ENCODE peak calls at places on chromosomes 13 and 19, in four cellular contexts. X, U, Q and R are unnamed samples.

GRCh38 chr19:18922228-18922985 is 2.9 kb downstream of the DDX49 start:
- DNase-seq in X (no peak), U (no peak), Q (no peak), R (no peak)

GRCh38 chr19:39430675-39431593 is 4.8 kb downstream of the RPS16 start:
- DNase-seq in X (peak), U (peak), Q (no peak), R (peak)

GRCh38 chr13:44211753-44212152 is 161.9 kb upstream of the SERP2 start:
- DNase-seq in X (no peak), U (no peak), Q (no peak), R (no peak)

GRCh38 chr13:99688776-99689175 is 187.5 kb downstream of the TM9SF2 start:
- DNase-seq in X (no peak), U (no peak), Q (no peak), R (no peak)

GRCh38 chr13:114167885-114168284 is 11.2 kb upstream of the CFAP97D2 start:
- DNase-seq in X (no peak), U (no peak), Q (no peak), R (no peak)

GRCh38 chr19:11375143-11375948 is 880 bp downstream of the SWSAP1 start:
- DNase-seq in X (peak), U (peak), Q (peak), R (no peak)

GRCh38 chr13:50744261-50744660 is 99.2 kb downstream of the DLEU7 start:
- DNase-seq in X (no peak), U (no peak), Q (no peak), R (no peak)

GRCh38 chr19:355134-355533 is 10.5 kb upstream of the MIER2 start:
- DNase-seq in X (peak), U (no peak), Q (no peak), R (no peak)

GRCh38 chr13:43388282-43389034 is 365.1 kb downstream of the DNAJC15 start:
- DNase-seq in X (no peak), U (no peak), Q (peak), R (no peak)

GRCh38 chr13:40653558-40654318 is 12.7 kb downstream of the FOXO1 start:
- DNase-seq in X (no peak), U (peak), Q (no peak), R (no peak)

GRCh38 chr19:1987197-1988187 is 28.0 kb downstream of the BTBD2 start:
- DNase-seq in X (no peak), U (no peak), Q (no peak), R (no peak)

GRCh38 chr13:106143930-106144709 is 391.3 kb downstream of the EFNB2 start:
- DNase-seq in X (peak), U (no peak), Q (peak), R (no peak)

GRCh38 chr19:13478576-13478975 is 27.7 kb downstream of the CACNA1A start:
- DNase-seq in X (no peak), U (no peak), Q (no peak), R (no peak)

GRCh38 chr13:112693831-112694497 is 4.1 kb downstream of the ATP11A start:
- DNase-seq in X (peak), U (no peak), Q (peak), R (peak)

GRCh38 chr19:10510301-10510802 is 6.9 kb downstream of the S1PR5 start:
- DNase-seq in X (peak), U (peak), Q (no peak), R (no peak)

GRCh38 chr19:47247308-47247990 is 8.9 kb upstream of the CCDC9 start:
- DNase-seq in X (peak), U (peak), Q (peak), R (peak)

GRCh38 chr13:26991508-26992181 is 180.0 kb downstream of the USP12 start:
- DNase-seq in X (peak), U (no peak), Q (peak), R (no peak)

GRCh38 chr19:48638831-48639381 is 1.7 kb upstream of the DBP start:
- DNase-seq in X (no peak), U (peak), Q (no peak), R (no peak)
- H3K27ac ChIP-seq in X (no peak), U (peak), Q (peak), R (no peak)

GRCh38 chr19:15296841-15297415 is 35.4 kb downstream of the BRD4 start:
- DNase-seq in X (no peak), U (no peak), Q (no peak), R (no peak)
- H3K4me3 ChIP-seq in X (no peak), U (no peak), Q (no peak), R (no peak)

DNA sequence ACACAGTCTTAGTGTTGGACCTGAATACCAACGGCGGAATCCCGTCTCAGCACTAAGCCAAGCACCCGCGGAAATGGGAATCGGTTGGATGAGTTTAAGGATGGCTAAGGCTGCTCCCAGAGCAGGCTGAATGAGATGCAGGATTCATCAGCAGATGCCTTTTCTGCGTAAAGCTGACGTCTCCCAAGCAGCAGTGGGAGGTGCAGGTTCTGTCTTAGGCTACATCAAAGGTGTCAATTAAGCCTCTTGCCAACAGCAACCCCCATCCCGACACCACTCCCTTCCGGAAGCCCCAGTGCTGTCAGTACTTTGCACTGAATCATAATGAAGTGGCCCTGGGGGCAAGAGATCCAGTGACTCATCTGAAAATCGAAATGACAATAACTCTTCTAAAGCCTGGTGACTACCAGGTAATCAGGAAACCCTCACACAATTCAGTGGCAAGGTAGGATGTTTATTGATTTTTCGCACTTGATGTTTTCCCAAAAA is 275.6 kb downstream of the DCLK1 start:
- DNase-seq in X (peak), U (no peak), Q (no peak), R (no peak)
- H3K27ac ChIP-seq in X (peak), U (no peak), Q (peak), R (no peak)

DNA sequence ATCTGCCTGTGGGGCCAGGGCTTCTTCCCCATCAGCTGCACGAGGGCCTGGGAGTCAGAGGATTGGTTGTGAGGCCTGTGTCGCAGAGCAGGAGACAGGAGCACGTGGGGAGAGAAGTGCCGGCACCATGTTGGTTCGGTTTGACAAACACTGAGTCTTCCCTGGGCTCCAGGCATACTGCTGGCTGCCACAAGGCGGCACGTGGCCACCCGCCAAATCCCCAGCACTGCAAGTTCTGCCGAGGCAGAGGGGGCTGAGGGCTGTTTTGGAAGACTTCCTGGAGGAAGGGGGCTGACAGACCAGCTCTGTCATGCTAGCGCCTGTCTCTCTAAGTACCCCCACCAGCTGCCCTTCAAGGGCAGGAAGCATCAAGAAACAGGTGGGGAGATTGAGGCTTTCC is 9.5 kb downstream of the SHANK1 start:
- DNase-seq in X (no peak), U (no peak), Q (no peak), R (no peak)
- H3K4me3 ChIP-seq in X (no peak), U (no peak), Q (no peak), R (no peak)

GRCh38 chr19:55228403-55229031 is at the start of gene TMEM86B:
- DNase-seq in X (no peak), U (no peak), Q (peak), R (no peak)
- H3K27ac ChIP-seq in X (no peak), U (no peak), Q (peak), R (no peak)

GRCh38 chr19:33520844-33521479 is 629 bp downstream of the PEPD start:
- DNase-seq in X (no peak), U (no peak), Q (no peak), R (no peak)

GRCh38 chr19:33520048-33520643 is 1.4 kb downstream of the PEPD start:
- DNase-seq in X (no peak), U (no peak), Q (no peak), R (no peak)

GRCh38 chr19:33521480-33522370 is at the start of gene PEPD:
- DNase-seq in X (peak), U (peak), Q (peak), R (peak)

GRCh38 chr19:33524024-33524664 is 2.6 kb upstream of the PEPD start:
- DNase-seq in X (no peak), U (no peak), Q (no peak), R (no peak)

DNA sequence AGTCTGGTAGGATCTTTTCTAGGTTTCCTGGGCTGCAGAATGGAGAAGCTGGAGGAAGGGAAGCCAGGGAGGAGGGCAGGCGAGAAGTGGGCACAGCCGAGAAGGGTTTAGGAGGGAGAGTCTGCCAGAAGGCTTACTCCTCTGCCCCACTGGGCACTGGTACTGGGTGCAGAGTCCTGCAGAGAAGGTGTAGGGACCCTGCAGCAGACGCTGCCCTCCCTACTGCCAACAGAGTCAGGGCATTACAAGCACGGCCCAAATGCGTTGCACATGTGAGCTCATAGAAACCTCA is 726 bp upstream of the PEPD start:
- DNase-seq in X (no peak), U (no peak), Q (no peak), R (no peak)
- H3K4me3 ChIP-seq in X (peak), U (peak), Q (peak), R (peak)

GRCh38 chr13:89816404-89816803 is 1531.1 kb upstream of the MIR17HG start:
- DNase-seq in X (no peak), U (no peak), Q (no peak), R (no peak)

DNA sequence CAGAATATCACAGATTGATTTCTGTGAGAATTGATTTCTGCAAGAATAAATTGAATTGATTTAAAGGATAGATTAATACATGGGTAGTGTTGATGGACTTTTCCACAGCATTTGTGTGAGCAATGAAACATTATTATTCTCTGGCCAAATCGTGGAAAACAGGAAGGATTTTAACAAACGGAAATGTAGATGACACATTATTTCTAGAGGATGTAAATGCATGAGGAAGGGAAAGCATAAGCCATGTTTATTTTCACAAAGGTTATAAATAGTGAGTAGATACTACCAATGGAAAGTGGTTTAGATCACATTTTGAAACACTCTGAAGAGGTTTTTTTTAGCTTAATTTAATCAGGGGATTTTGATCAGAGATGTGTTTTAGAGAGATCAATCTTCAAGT is 1534.6 kb upstream of the MIR17HG start:
- DNase-seq in X (no peak), U (no peak), Q (no peak), R (no peak)
- H3K27ac ChIP-seq in X (no peak), U (no peak), Q (no peak), R (no peak)

DNA sequence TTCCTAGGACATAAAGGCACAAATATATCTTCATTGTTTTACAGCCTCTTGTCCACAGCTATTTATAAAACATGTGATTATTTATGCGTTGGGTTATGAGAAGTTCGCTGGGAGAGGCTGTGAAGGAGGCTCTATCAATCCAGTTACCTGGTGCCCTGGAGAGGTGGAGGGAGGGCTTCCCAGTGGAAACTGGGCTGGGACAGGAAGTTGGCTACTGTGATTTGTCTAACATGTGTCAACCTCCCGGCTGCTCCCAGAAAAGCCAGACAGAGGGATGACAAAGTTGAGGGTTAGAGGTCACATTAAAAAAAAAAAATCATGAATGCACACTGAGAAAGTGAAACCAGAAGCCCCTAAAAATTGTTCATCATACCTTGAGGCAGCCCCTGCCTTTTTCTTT is 346.5 kb downstream of the ZNF536 start:
- DNase-seq in X (no peak), U (no peak), Q (no peak), R (no peak)
- H3K4me3 ChIP-seq in X (no peak), U (no peak), Q (peak), R (no peak)